ENCODE peak calls at places on chromosomes 16 and 17, in seven cellular contexts. X is retinal pigment epithelial cell, C is HFF-Myc, N is esophagus muscularis mucosa, H is heart left ventricle, G is stomach, A is adrenal gland. S is an unnamed sample.

GRCh38 chr16:4507588-4508345 is 30.8 kb downstream of the CDIP1 start:
- DNase-seq in G (no peak), H (no peak), A (no peak), C (no peak), X (no peak), N (no peak), S (no peak)

GRCh38 chr16:14309001-14309886 is 238.1 kb downstream of the MRTFB start:
- DNase-seq in G (peak), A (no peak), N (no peak), C (no peak), H (no peak), X (no peak), S (no peak)

GRCh38 chr17:2906907-2907306 is 110.7 kb downstream of the RAP1GAP2 start:
- DNase-seq in G (no peak), X (no peak), A (no peak), H (no peak), C (no peak), N (no peak), S (no peak)

GRCh38 chr17:55356440-55357328 is 65.0 kb downstream of the MMD start:
- DNase-seq in A (peak), N (no peak), G (peak), H (peak), C (peak), X (peak), S (peak)

GRCh38 chr17:51119415-51120356 is 982 bp downstream of the SPAG9 start:
- DNase-seq in H (no peak), N (peak), C (no peak), A (peak), G (peak), X (no peak), S (no peak)

GRCh38 chr17:32833076-32833475 is 43.8 kb downstream of the MYO1D start:
- DNase-seq in X (no peak), C (no peak), G (no peak), H (no peak), A (no peak), N (no peak), S (no peak)

GRCh38 chr17:35900693-35901487 is 20.7 kb upstream of the CCL5 start:
- DNase-seq in H (no peak), X (no peak), C (no peak), N (no peak), G (no peak), A (no peak), S (no peak)

GRCh38 chr17:35053204-35053603 is 10.3 kb downstream of the RFFL start:
- DNase-seq in A (no peak), H (no peak), G (no peak), X (no peak), N (no peak), C (no peak), S (no peak)

GRCh38 chr17:34071891-34072420 is 183.1 kb upstream of the CCL2 start:
- DNase-seq in N (peak), A (no peak), H (no peak), G (no peak), C (no peak), X (no peak), S (no peak)

GRCh38 chr16:3698941-3699340 is 18.4 kb downstream of the TRAP1 start:
- DNase-seq in A (no peak), X (no peak), N (no peak), C (no peak), H (no peak), G (no peak), S (no peak)

GRCh38 chr17:4959261-4959965 is 8.2 kb downstream of the SPAG7 start:
- DNase-seq in G (no peak), X (no peak), N (no peak), H (no peak), A (no peak), C (no peak), S (no peak)

GRCh38 chr17:50977487-50978159 is 111.5 kb upstream of the TOB1 start:
- DNase-seq in G (no peak), H (no peak), A (no peak), C (no peak), N (no peak), X (no peak), S (no peak)

GRCh38 chr17:38958756-38959155 is 8.4 kb downstream of the FBXO47 start:
- DNase-seq in C (no peak), G (no peak), X (no peak), N (no peak), H (no peak), A (no peak), S (no peak)

GRCh38 chr17:83081561-83082201 is 2.3 kb downstream of the METRNL start:
- DNase-seq in N (no peak), A (no peak), X (no peak), H (no peak), G (peak), C (no peak), S (no peak)
- H3K4me3 ChIP-seq in N (peak), A (no peak), X (peak), H (peak), G (peak), C (peak), S (peak)

GRCh38 chr17:15231851-15232516 is 33.1 kb downstream of the PMP22 start:
- DNase-seq in A (no peak), G (no peak), X (no peak), C (no peak), H (no peak), N (no peak), S (no peak)

GRCh38 chr17:15233971-15234370 is 31.2 kb downstream of the PMP22 start:
- DNase-seq in X (no peak), A (no peak), N (no peak), H (no peak), G (no peak), C (no peak), S (no peak)

GRCh38 chr17:15230866-15231265 is 34.3 kb downstream of the PMP22 start:
- DNase-seq in H (no peak), X (no peak), A (no peak), C (no peak), G (no peak), N (no peak), S (no peak)

GRCh38 chr17:15232517-15232915 is 32.6 kb downstream of the PMP22 start:
- DNase-seq in X (no peak), H (peak), A (no peak), N (no peak), C (no peak), G (no peak), S (no peak)

GRCh38 chr17:15233022-15233805 is 31.9 kb downstream of the PMP22 start:
- DNase-seq in H (peak), C (peak), X (no peak), A (no peak), N (no peak), G (no peak), S (no peak)
- TF ChIP-seq CTCF in H (peak), C (peak), X (peak), A (peak), N (peak), G (no peak), S (peak)

DNA sequence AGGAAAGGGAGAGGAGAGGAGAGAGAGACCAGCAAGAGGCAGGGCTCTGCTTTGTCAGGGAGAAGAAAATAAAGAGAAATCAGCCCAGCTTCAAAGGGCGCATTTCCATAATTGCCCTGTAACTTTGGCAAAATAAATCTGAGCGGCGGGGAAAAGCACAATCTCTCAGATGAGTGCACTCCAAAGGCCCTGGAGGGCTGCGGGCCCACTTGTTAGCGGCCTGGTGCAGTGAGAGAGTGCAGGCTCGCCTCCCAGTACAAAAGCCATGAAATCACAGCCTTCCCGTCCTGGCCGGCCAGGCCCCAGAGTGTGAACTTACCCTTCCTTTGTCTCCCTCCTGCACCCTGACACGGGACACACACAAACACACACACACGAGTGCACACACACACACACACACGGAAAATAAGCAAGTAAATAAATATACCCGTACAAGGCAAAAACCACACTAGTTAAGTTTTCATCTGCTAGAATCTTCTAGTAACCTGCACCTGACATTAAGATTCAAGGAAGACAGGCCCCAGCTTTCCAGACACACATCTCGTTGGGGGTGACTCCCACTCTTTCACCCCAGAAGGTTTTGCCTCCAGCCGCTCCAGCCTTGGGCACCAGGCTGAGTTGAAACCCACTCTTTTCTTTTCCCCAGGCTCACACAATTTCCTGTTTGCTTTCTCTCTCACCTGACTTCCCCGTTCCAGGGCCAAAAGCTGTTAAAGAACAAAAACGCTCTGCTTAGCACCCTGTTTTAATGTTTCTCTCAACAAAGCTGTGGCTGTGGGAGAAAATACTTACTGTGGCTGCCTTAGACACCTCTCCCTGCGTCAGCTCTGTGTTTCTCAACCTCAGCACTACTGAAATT is 8.5 kb downstream of the IRX3 start:
- DNase-seq in A (no peak), G (peak), N (no peak), C (no peak), X (no peak), H (no peak), S (no peak)
- H3K4me3 ChIP-seq in A (no peak), G (no peak), N (no peak), C (no peak), X (no peak), H (no peak), S (no peak)

GRCh38 chr16:22297114-22297870 is at the start of gene POLR3E:
- DNase-seq in H (peak), A (peak), C (peak), N (peak), X (peak), G (peak), S (peak)
- TF ChIP-seq CTCF in H (peak), A (peak), C (peak), N (peak), X (peak), G (peak), S (peak)

GRCh38 chr17:58337600-58338453 is 9.2 kb upstream of the TSPOAP1 start:
- DNase-seq in G (peak), A (peak), X (peak), C (peak), N (no peak), H (peak), S (no peak)
- H3K4me3 ChIP-seq in G (peak), A (no peak), X (no peak), C (no peak), N (peak), H (peak), S (no peak)

GRCh38 chr17:64534187-64534586 is 27.4 kb downstream of the CEP95 start:
- DNase-seq in G (no peak), C (no peak), H (no peak), X (no peak), N (no peak), A (no peak), S (no peak)
- TF ChIP-seq CTCF in G (no peak), C (peak), H (no peak), X (peak), N (no peak), A (no peak), S (peak)

GRCh38 chr17:17623904-17624303 is 32.4 kb upstream of the PEMT start:
- DNase-seq in H (no peak), N (no peak), X (no peak), G (no peak), C (no peak), A (no peak), S (no peak)

GRCh38 chr17:17626840-17627239 is 35.3 kb upstream of the PEMT start:
- DNase-seq in H (no peak), A (no peak), G (no peak), N (no peak), X (no peak), C (no peak), S (no peak)

GRCh38 chr17:17624776-17625175 is 33.3 kb upstream of the PEMT start:
- DNase-seq in X (no peak), G (no peak), C (no peak), A (no peak), N (no peak), H (no peak), S (no peak)

GRCh38 chr17:17626151-17626805 is 34.8 kb upstream of the PEMT start:
- DNase-seq in G (no peak), X (no peak), C (no peak), A (no peak), H (no peak), N (no peak), S (no peak)

GRCh38 chr17:17628388-17629008 is 37.0 kb upstream of the PEMT start:
- DNase-seq in X (no peak), H (no peak), G (peak), A (no peak), N (no peak), C (no peak), S (no peak)
- H3K4me3 ChIP-seq in X (no peak), H (peak), G (no peak), A (no peak), N (no peak), C (peak), S (no peak)